ENCODE peak calls at places on chromosomes 11 and 22, in six cellular contexts. A is PC-9, I is astrocyte of the spinal cord, K is choroid plexus epithelial cell, H is MCF 10A, G is heart left ventricle. S is an unnamed sample.

GRCh38 chr11:66881927-66882452 is 25.1 kb downstream of the LRFN4 start:
- DNase-seq in A (no peak), H (no peak), G (no peak), K (no peak), I (no peak), S (no peak)

GRCh38 chr11:28343304-28344233 is 235.4 kb downstream of the METTL15 start:
- DNase-seq in H (peak), I (peak), A (peak), K (peak), G (no peak), S (peak)

GRCh38 chr11:26712497-26712896 is 9.4 kb downstream of the SLC5A12 start:
- DNase-seq in A (no peak), G (no peak), H (no peak), I (no peak), K (no peak), S (no peak)

GRCh38 chr22:45341503-45341902 is 31.8 kb downstream of the FAM118A start:
- DNase-seq in K (no peak), H (no peak), I (no peak), G (no peak), A (no peak), S (no peak)

GRCh38 chr11:109730669-109731068 is 308.7 kb downstream of the C11orf87 start:
- DNase-seq in G (no peak), I (no peak), A (no peak), K (no peak), H (no peak), S (no peak)

GRCh38 chr11:116471608-116472007 is 301.2 kb downstream of the BUD13 start:
- DNase-seq in I (peak), A (no peak), G (no peak), K (peak), H (no peak), S (peak)

GRCh38 chr22:49181431-49181830 is 646.2 kb downstream of the BRD1 start:
- DNase-seq in H (no peak), I (no peak), G (no peak), A (no peak), K (no peak), S (no peak)

GRCh38 chr11:125267548-125267947 is 103.0 kb downstream of the PKNOX2 start:
- DNase-seq in G (no peak), I (no peak), A (no peak), K (no peak), H (no peak), S (no peak)

GRCh38 chr11:1086171-1087102 is 11.8 kb downstream of the MUC2 start:
- DNase-seq in G (peak), K (no peak), I (no peak), H (no peak), A (no peak), S (no peak)

GRCh38 chr22:38239101-38239761 is 33.6 kb downstream of the TMEM184B start:
- DNase-seq in K (peak), I (peak), G (no peak), A (peak), H (peak), S (peak)
- TF ChIP-seq CTCF in K (peak), I (peak), G (no peak), A (no peak), H (no peak), S (no peak)

GRCh38 chr22:31449521-31449920 is 40.1 kb downstream of the EIF4ENIF1 start:
- DNase-seq in I (no peak), G (no peak), H (no peak), A (no peak), K (no peak), S (no peak)

GRCh38 chr22:31448382-31448781 is 41.3 kb downstream of the EIF4ENIF1 start:
- DNase-seq in A (no peak), G (no peak), I (no peak), H (no peak), K (no peak), S (no peak)

GRCh38 chr22:31446767-31447166 is 42.9 kb downstream of the EIF4ENIF1 start:
- DNase-seq in H (no peak), I (no peak), A (no peak), G (no peak), K (no peak), S (no peak)

GRCh38 chr22:31447337-31447736 is 42.3 kb downstream of the EIF4ENIF1 start:
- DNase-seq in G (peak), K (peak), H (no peak), A (no peak), I (no peak), S (no peak)

GRCh38 chr22:31451709-31452571 is 37.7 kb downstream of the EIF4ENIF1 start:
- DNase-seq in A (peak), H (peak), K (peak), I (peak), G (no peak), S (peak)
- TF ChIP-seq CTCF in A (peak), H (peak), K (peak), I (peak), G (peak), S (no peak)

DNA sequence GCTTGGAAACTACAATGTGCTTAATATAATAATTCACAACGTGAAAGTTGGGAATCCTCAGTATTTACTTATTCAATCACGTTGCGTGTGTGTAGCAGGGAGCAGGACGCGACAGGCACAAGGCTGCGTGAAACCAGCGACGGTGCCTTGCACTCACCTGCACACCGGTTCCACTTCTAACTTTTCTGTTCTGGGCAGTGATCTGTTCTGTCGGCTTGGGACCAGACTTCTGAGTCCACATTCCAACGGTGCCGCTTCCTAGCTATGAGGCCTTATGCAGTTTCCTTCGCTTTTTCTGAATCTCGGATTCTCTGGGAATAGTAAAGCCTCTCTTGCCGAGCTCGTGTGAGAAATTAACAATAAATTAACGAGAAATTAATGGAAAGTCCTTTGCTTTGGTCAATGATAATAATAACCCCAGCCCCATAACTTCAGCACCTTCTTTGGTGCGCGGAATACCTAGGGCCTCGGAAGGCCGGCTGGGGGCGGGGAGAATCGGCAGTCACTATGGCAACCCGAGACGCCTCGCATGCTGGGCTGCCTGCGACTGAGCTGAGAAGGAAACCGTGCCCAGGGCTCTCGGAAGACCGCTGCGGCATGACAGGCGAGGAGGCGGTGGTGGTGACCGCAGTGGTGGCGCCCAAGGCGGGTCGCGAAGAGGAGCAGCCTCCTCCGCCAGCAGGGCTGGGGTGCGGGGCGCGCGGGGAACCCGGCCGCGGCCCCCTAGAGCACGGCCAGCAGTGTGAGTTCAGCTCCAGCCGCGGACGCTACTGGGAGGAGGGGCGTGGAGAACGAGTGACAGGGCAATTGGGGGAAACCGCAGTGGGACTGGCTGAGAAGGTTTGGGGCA is at the start of gene C11orf97:
- DNase-seq in K (peak), H (peak), I (peak), G (peak), A (peak), S (peak)
- TF ChIP-seq CTCF in K (no peak), H (no peak), I (no peak), G (no peak), A (no peak), S (no peak)

DNA sequence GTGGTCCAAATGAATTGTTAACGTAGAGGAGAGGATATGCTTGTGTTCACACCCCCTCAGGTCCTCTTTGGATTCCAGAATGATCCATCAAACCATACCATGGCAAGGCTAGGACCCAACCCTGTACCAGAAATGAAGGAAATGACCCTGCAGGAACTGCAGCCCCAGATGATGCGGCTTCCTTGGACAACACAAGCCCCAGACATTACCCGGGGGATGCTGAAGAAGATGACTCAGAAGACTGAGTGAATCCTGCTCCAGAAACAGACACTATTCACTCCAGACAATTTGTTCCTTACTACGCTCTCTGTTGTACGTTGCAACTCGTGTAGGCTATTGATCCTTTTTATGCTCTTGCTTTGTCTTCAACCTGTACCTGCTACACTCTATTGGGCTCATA is 15.2 kb upstream of the MTMR2 start:
- DNase-seq in H (no peak), K (no peak), A (no peak), G (no peak), I (no peak), S (no peak)
- TF ChIP-seq CTCF in H (no peak), K (no peak), A (no peak), G (no peak), I (no peak), S (no peak)

GRCh38 chr22:32958021-32958420 is 100.2 kb downstream of the SYN3 start:
- DNase-seq in K (peak), G (no peak), A (no peak), H (no peak), I (no peak), S (no peak)
- TF ChIP-seq CTCF in K (peak), G (peak), A (no peak), H (no peak), I (no peak), S (no peak)

DNA sequence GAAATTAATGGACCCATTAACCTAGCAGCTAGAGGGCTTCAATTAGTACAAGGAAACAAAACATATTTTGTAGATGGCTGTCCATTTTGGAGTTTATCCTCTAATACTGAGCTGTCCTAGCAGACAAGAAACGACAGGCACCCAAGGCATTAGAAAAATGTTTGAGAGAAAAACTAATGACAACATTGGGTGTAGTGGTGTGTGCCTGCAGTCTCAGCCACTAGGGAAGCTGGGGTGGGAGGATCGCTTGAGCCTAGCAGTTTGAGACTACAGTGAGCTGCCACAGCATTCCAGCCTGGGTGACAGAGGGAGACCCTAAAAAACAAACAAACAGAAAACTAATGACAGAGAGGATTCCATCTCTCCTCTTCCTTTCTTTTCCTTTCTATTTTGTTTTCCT is 1.5 kb downstream of the A4GALT start:
- DNase-seq in A (no peak), G (no peak), K (no peak), H (no peak), I (no peak), S (no peak)
- TF ChIP-seq CTCF in A (no peak), G (no peak), K (no peak), H (no peak), I (no peak), S (no peak)

GRCh38 chr11:44315947-44316387 is 6.0 kb upstream of the ALX4 start:
- DNase-seq in I (no peak), G (peak), K (no peak), A (no peak), H (no peak), S (no peak)
- TF ChIP-seq CTCF in I (no peak), G (no peak), K (no peak), A (no peak), H (no peak), S (no peak)

GRCh38 chr11:35142481-35143207 is 3.7 kb downstream of the CD44 start:
- DNase-seq in A (peak), I (no peak), K (no peak), H (peak), G (peak), S (peak)
- TF ChIP-seq CTCF in A (peak), I (no peak), K (peak), H (peak), G (no peak), S (peak)

DNA sequence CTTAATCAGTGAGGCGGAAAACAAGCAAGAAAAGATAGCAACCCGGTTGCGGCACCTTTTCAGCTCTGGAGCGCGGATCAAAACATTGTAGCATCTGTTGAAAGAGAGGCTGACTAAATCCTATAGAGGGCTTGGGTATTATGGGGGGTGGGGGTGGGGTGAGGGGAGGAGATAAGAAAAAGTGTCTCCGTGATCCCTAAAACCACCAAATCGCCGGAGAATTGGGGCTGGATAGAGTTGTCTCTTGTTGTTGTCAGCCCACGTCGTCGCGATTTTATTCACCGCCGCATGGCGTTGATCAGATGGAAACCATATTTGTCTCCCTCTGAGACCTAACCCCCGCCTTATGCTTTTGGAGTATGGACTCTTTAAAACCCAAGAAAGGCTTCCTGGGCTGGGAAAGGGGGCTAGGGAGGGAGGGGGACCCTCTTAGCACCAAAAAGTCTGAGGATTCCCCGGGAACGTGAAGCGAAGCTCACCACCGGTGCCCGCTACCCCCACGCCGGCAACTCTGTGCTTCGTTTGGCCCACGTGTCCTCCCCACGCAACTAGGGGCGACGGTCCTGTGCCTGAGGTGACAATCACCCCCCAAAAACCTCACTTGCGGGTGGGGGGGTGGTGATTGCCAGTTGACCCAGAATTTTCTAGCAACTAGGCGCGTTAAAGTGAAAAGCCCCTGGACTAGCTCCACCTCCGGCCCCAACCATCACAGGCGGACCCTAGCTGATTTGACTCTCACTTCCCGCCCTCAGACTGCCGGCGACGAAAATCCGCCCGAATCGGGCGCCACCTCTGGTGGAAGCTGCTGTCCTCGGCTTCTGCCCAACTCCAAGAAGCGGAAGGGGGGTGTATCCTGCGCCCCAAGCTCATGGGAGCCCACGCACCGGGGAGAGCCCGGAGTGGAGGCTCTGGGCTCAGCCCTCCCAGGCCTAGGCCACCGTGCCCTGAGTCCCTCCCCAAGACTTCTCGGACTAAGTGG is 12.8 kb downstream of the PAX6 start:
- DNase-seq in I (no peak), H (no peak), G (no peak), A (no peak), K (no peak), S (no peak)
- TF ChIP-seq CTCF in I (peak), H (no peak), G (no peak), A (no peak), K (peak), S (no peak)